ENCODE peak calls at places on chromosomes 2 and 18, in six cellular contexts. B is Daoy; T is stimulated activated CD4-positive, alpha-beta T cell treated with anti-CD3 and anti-CD28 coated beads, TNF-alpha, amount 100 ng/mL, for 4 hours; N is fibroblast of the aortic adventitia; Q is AG09309; R is A549. D is an unnamed sample.

GRCh38 chr2:151973013-151973900 is 125.6 kb downstream of the CACNB4 start:
- DNase-seq in T (no peak), R (no peak), B (no peak), N (no peak), Q (no peak), D (no peak)

GRCh38 chr2:150605664-150606063 is 118.2 kb upstream of the RND3 start:
- DNase-seq in T (no peak), R (no peak), Q (no peak), N (no peak), B (no peak), D (no peak)

GRCh38 chr2:122670932-122671331 is 915.5 kb downstream of the TSN start:
- DNase-seq in N (no peak), R (no peak), Q (no peak), B (no peak), T (no peak), D (no peak)

GRCh38 chr2:110732422-110733413 is at the start of gene ACOXL:
- DNase-seq in T (no peak), Q (no peak), B (no peak), R (no peak), N (no peak), D (no peak)

GRCh38 chr2:215895330-215895729 is 118.0 kb downstream of the MREG start:
- DNase-seq in Q (no peak), R (no peak), B (no peak), N (no peak), T (no peak), D (no peak)

GRCh38 chr18:46278481-46279465 is 174.6 kb downstream of the HAUS1 start:
- DNase-seq in R (no peak), B (peak), Q (peak), N (peak), T (no peak), D (peak)

GRCh38 chr2:58133395-58133794 is 86.8 kb downstream of the VRK2 start:
- DNase-seq in T (no peak), Q (no peak), B (no peak), R (no peak), N (peak), D (no peak)

GRCh38 chr2:71822463-71822862 is 325.2 kb downstream of the CYP26B1 start:
- DNase-seq in B (no peak), T (no peak), R (no peak), N (no peak), Q (no peak), D (no peak)

GRCh38 chr2:33236457-33236856 is 240.0 kb upstream of the RASGRP3 start:
- DNase-seq in Q (peak), B (peak), N (peak), R (no peak), T (no peak), D (peak)

GRCh38 chr2:51995293-51995692 is 963.4 kb upstream of the NRXN1 start:
- DNase-seq in N (peak), B (no peak), Q (peak), T (no peak), R (no peak), D (no peak)

GRCh38 chr2:240095556-240096523 is 40.3 kb downstream of the COPS9 start:
- DNase-seq in B (no peak), R (no peak), T (no peak), N (no peak), Q (no peak), D (no peak)

GRCh38 chr2:95234806-95235205 is 27.5 kb downstream of the ZNF892 start:
- DNase-seq in R (no peak), T (no peak), N (no peak), B (no peak), Q (no peak), D (peak)

D was measured in RCC 7860.